ENCODE peak calls at places on chromosomes 16 and 17, in four cellular contexts. One of them, this sample, is unnamed.
A peak's percentile ranks its signal among the peaks of the same experiment; 100 is the strongest.

GRCh38 chr17:49575524-49576120 is at the start of gene NXPH3:
- DNase-seq in left lung: peak; percentile 95
- DNase-seq in body of pancreas: peak; percentile 47
- DNase-seq in thoracic aorta: no peak
- DNase-seq in this sample: no peak

GRCh38 chr17:81870155-81870977 is 771 bp downstream of the ARHGDIA start:
- DNase-seq in left lung: peak; percentile 88
- DNase-seq in body of pancreas: peak; percentile 49
- DNase-seq in thoracic aorta: no peak
- DNase-seq in this sample: no peak

GRCh38 chr16:31390504-31391043 is 2.6 kb upstream of the ITGAD start:
- DNase-seq in left lung: no peak
- DNase-seq in body of pancreas: no peak
- DNase-seq in thoracic aorta: no peak
- DNase-seq in this sample: no peak

GRCh38 chr17:56710986-56711385 is 117.5 kb downstream of the NOG start:
- DNase-seq in left lung: no peak
- DNase-seq in body of pancreas: no peak
- DNase-seq in thoracic aorta: no peak
- DNase-seq in this sample: no peak

GRCh38 chr16:56848056-56848936 is 16.7 kb upstream of the SLC12A3 start:
- DNase-seq in left lung: peak; percentile 54
- DNase-seq in body of pancreas: peak; percentile 49
- DNase-seq in thoracic aorta: peak; percentile 15
- DNase-seq in this sample: no peak

GRCh38 chr17:79630120-79630519 is 19.3 kb upstream of the RBFOX3 start:
- DNase-seq in left lung: no peak
- DNase-seq in body of pancreas: no peak
- DNase-seq in thoracic aorta: no peak
- DNase-seq in this sample: peak; percentile 41

GRCh38 chr16:55324491-55325447 is 766 bp downstream of the IRX6 start:
- DNase-seq in left lung: peak; percentile 70
- DNase-seq in body of pancreas: no peak
- DNase-seq in thoracic aorta: no peak
- DNase-seq in this sample: no peak

GRCh38 chr16:23318639-23319038 is 16.5 kb downstream of the SCNN1B start:
- DNase-seq in left lung: no peak
- DNase-seq in body of pancreas: no peak
- DNase-seq in thoracic aorta: no peak
- DNase-seq in this sample: no peak

GRCh38 chr17:21029032-21029431 is 13.8 kb downstream of the USP22 start:
- DNase-seq in left lung: no peak
- DNase-seq in body of pancreas: peak; percentile 73
- DNase-seq in thoracic aorta: no peak
- DNase-seq in this sample: no peak

GRCh38 chr17:6461792-6462524 is 17.7 kb downstream of the PIMREG start:
- DNase-seq in left lung: peak; percentile 2
- DNase-seq in body of pancreas: no peak
- DNase-seq in thoracic aorta: no peak
- DNase-seq in this sample: no peak

GRCh38 chr17:38970804-38971203 is 3.6 kb upstream of the FBXO47 start:
- DNase-seq in left lung: no peak
- DNase-seq in body of pancreas: no peak
- DNase-seq in thoracic aorta: no peak
- DNase-seq in this sample: no peak

GRCh38 chr16:75758215-75758614 is 31.9 kb upstream of the CPHXL start:
- DNase-seq in left lung: no peak
- DNase-seq in body of pancreas: no peak
- DNase-seq in thoracic aorta: no peak
- DNase-seq in this sample: no peak

GRCh38 chr16:87581867-87582220 is 20.5 kb upstream of the JPH3 start:
- DNase-seq in left lung: peak; percentile 33
- DNase-seq in body of pancreas: peak; percentile 68
- DNase-seq in thoracic aorta: peak; percentile 77
- DNase-seq in this sample: no peak

GRCh38 chr16:87583453-87584131 is 18.7 kb upstream of the JPH3 start:
- DNase-seq in left lung: peak; percentile 55
- DNase-seq in body of pancreas: no peak
- DNase-seq in thoracic aorta: no peak
- DNase-seq in this sample: no peak

GRCh38 chr16:87582966-87583325 is 19.4 kb upstream of the JPH3 start:
- DNase-seq in left lung: no peak
- DNase-seq in body of pancreas: no peak
- DNase-seq in thoracic aorta: no peak
- DNase-seq in this sample: no peak

GRCh38 chr16:87580855-87581261 is 21.4 kb upstream of the JPH3 start:
- DNase-seq in left lung: peak; percentile 17
- DNase-seq in body of pancreas: no peak
- DNase-seq in thoracic aorta: no peak
- DNase-seq in this sample: no peak

GRCh38 chr16:87582221-87582965 is 19.9 kb upstream of the JPH3 start:
- DNase-seq in left lung: peak; percentile 75
- DNase-seq in body of pancreas: no peak
- DNase-seq in thoracic aorta: peak; percentile 56
- DNase-seq in this sample: no peak
- TF ChIP-seq CTCF in left lung: no peak
- TF ChIP-seq CTCF in body of pancreas: no peak
- TF ChIP-seq CTCF in thoracic aorta: no peak
- TF ChIP-seq CTCF in this sample: no peak

DNA sequence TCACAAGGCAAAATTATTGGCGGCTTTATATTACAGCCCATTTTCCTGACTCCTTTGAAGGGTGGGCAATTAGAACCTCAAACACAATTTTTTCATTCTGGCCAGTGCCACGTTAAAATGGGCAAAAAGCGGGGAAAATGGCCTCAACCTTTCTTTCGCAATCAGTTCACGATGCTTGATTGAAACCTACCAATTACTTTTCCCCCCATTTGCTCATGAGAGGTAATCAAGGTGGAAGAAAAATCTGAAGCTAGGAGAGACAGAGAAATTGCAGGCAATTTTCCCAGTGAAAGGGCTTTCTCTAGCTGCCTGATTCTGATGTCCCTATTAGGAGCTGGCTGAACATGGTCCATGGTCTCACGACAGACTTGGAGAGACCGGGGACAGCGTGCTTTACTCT is 215.1 kb downstream of the SLC39A11 start:
- DNase-seq in left lung: no peak
- DNase-seq in body of pancreas: no peak
- DNase-seq in thoracic aorta: no peak
- DNase-seq in this sample: no peak
- H3K9me3 ChIP-seq in left lung: peaks cover 47% of the 10 kb centered on the region
- H3K9me3 ChIP-seq in body of pancreas: peaks cover 11% of the 10 kb centered on the region
- H3K9me3 ChIP-seq in thoracic aorta: peaks cover 6% of the 10 kb centered on the region
- H3K9me3 ChIP-seq in this sample: peaks cover 5% of the 10 kb centered on the region

GRCh38 chr16:65224994-65225393 is 103.1 kb upstream of the CDH11 start:
- DNase-seq in left lung: no peak
- DNase-seq in body of pancreas: no peak
- DNase-seq in thoracic aorta: no peak
- DNase-seq in this sample: no peak

GRCh38 chr16:65222049-65222448 is 100.2 kb upstream of the CDH11 start:
- DNase-seq in left lung: no peak
- DNase-seq in body of pancreas: no peak
- DNase-seq in thoracic aorta: no peak
- DNase-seq in this sample: no peak

GRCh38 chr16:65224471-65224870 is 102.6 kb upstream of the CDH11 start:
- DNase-seq in left lung: no peak
- DNase-seq in body of pancreas: no peak
- DNase-seq in thoracic aorta: no peak
- DNase-seq in this sample: no peak

GRCh38 chr16:65225488-65225887 is 103.6 kb upstream of the CDH11 start:
- DNase-seq in left lung: no peak
- DNase-seq in body of pancreas: no peak
- DNase-seq in thoracic aorta: no peak
- DNase-seq in this sample: no peak

GRCh38 chr16:65223335-65223734 is 101.5 kb upstream of the CDH11 start:
- DNase-seq in left lung: no peak
- DNase-seq in body of pancreas: no peak
- DNase-seq in thoracic aorta: no peak
- DNase-seq in this sample: no peak
- H3K4me1 ChIP-seq in left lung: no peaks in the 10 kb centered on the region
- H3K4me1 ChIP-seq in body of pancreas: no peaks in the 10 kb centered on the region
- H3K4me1 ChIP-seq in thoracic aorta: no peaks in the 10 kb centered on the region
- H3K4me1 ChIP-seq in this sample: no peaks in the 10 kb centered on the region

DNA sequence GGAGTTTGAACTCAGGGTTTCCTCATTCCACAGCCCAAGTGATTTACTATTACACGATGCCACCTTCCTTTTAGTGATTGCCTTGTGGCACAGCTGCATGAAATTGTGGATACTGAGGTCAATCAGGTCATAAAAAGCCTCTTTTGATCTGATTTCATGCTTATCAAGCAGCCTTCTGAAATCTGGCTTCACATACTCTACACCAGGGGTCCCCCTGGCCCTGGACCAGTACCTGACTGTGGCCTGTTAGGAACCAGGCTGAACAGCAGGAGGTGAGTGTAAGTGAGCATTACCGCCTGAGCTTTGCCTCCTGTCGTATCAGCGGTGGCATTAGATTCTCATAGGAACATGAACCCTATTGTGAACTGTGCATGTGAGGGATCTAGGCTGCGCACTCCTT is 13.8 kb downstream of the SLFN5 start:
- DNase-seq in left lung: no peak
- DNase-seq in body of pancreas: no peak
- DNase-seq in thoracic aorta: no peak
- DNase-seq in this sample: no peak
- TF ChIP-seq CTCF in left lung: no peak
- TF ChIP-seq CTCF in body of pancreas: no peak
- TF ChIP-seq CTCF in thoracic aorta: no peak
- TF ChIP-seq CTCF in this sample: no peak

GRCh38 chr17:76584427-76585047 is 1.1 kb downstream of the ST6GALNAC2 start:
- DNase-seq in left lung: no peak
- DNase-seq in body of pancreas: no peak
- DNase-seq in thoracic aorta: no peak
- DNase-seq in this sample: no peak

GRCh38 chr17:76586741-76587487 is 1.3 kb upstream of the ST6GALNAC2 start:
- DNase-seq in left lung: no peak
- DNase-seq in body of pancreas: no peak
- DNase-seq in thoracic aorta: no peak
- DNase-seq in this sample: no peak

GRCh38 chr17:76585649-76586593 is at the start of gene ST6GALNAC2:
- DNase-seq in left lung: peak; percentile 96
- DNase-seq in body of pancreas: peak; percentile 80
- DNase-seq in thoracic aorta: no peak
- DNase-seq in this sample: no peak

GRCh38 chr17:76582660-76583059 is 3.0 kb downstream of the ST6GALNAC2 start:
- DNase-seq in left lung: no peak
- DNase-seq in body of pancreas: no peak
- DNase-seq in thoracic aorta: no peak
- DNase-seq in this sample: no peak

DNA sequence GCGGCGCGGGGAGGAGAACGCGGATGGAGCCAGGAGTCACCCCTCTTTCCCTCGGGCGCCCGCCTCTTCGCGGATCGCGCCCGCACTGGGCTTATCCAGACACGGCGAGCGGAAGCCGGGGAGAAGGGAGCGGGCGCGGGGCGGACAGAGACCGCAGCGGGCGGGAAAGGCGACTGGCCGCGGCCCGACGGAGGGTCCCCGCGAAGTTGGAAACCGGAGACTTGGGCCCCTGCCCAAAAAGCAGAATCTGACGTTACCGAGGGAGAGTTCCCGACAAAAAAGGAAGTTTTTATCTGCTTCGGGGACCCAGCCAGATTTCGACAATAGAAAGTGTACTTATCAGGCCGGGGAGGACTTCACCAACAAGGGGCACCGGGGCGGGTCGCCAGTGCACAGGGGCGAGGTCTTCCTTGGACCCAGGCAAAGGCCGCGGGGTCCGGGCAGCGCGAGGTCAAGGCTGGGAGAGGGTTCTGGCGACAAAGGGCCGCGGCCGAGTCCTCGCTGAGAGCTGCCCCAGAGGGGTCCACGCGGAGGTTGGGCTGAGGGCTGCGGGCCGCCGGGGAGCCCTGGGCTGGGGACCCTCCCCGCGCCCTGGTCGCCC is 512 bp downstream of the ST6GALNAC2 start:
- DNase-seq in left lung: peak; percentile 91
- DNase-seq in body of pancreas: peak; percentile 34
- DNase-seq in thoracic aorta: no peak
- DNase-seq in this sample: no peak
- H3K9me3 ChIP-seq in left lung: no peaks in the 10 kb centered on the region
- H3K9me3 ChIP-seq in body of pancreas: no peaks in the 10 kb centered on the region
- H3K9me3 ChIP-seq in thoracic aorta: no peaks in the 10 kb centered on the region
- H3K9me3 ChIP-seq in this sample: no peaks in the 10 kb centered on the region

This sample was measured in RWPE2.